ENCODE peak calls at places on chromosomes 2 and 18, in four cellular contexts. One of them, this sample, is unnamed.

GRCh38 chr2:84694088-84694622 is 177.9 kb downstream of the DNAH6 start:
- DNase-seq in HCT116: no peak
- DNase-seq in astrocyte of the spinal cord: no peak
- DNase-seq in body of pancreas: no peak
- DNase-seq in this sample: peak

GRCh38 chr2:223123859-223124610 is 72.0 kb downstream of the KCNE4 start:
- DNase-seq in astrocyte of the spinal cord: no peak
- DNase-seq in body of pancreas: no peak
- DNase-seq in HCT116: no peak
- DNase-seq in this sample: no peak

GRCh38 chr2:26569216-26570082 is 71.7 kb downstream of the CIB4 start:
- DNase-seq in astrocyte of the spinal cord: no peak
- DNase-seq in HCT116: no peak
- DNase-seq in body of pancreas: no peak
- DNase-seq in this sample: no peak

GRCh38 chr2:239862613-239863012 is 162.5 kb downstream of the NDUFA10 start:
- DNase-seq in HCT116: no peak
- DNase-seq in body of pancreas: no peak
- DNase-seq in astrocyte of the spinal cord: no peak
- DNase-seq in this sample: no peak

GRCh38 chr18:30271716-30272115 is 770.8 kb downstream of the DSC3 start:
- DNase-seq in astrocyte of the spinal cord: no peak
- DNase-seq in body of pancreas: no peak
- DNase-seq in HCT116: no peak
- DNase-seq in this sample: no peak

GRCh38 chr2:194383404-194383803 is 1273.6 kb upstream of the SLC39A10 start:
- DNase-seq in body of pancreas: no peak
- DNase-seq in HCT116: peak
- DNase-seq in astrocyte of the spinal cord: peak
- DNase-seq in this sample: no peak

GRCh38 chr2:238287702-238288649 is at the start of gene PER2:
- DNase-seq in body of pancreas: peak
- DNase-seq in HCT116: peak
- DNase-seq in astrocyte of the spinal cord: peak
- DNase-seq in this sample: peak

GRCh38 chr2:97707428-97708380 is 5.7 kb upstream of the ZAP70 start:
- DNase-seq in astrocyte of the spinal cord: no peak
- DNase-seq in HCT116: no peak
- DNase-seq in body of pancreas: no peak
- DNase-seq in this sample: peak

GRCh38 chr18:56269958-56270357 is 368.4 kb downstream of the TXNL1 start:
- DNase-seq in HCT116: no peak
- DNase-seq in astrocyte of the spinal cord: no peak
- DNase-seq in body of pancreas: no peak
- DNase-seq in this sample: no peak

GRCh38 chr18:22609642-22610041 is 191.9 kb upstream of the CTAGE1 start:
- DNase-seq in body of pancreas: peak
- DNase-seq in astrocyte of the spinal cord: peak
- DNase-seq in HCT116: no peak
- DNase-seq in this sample: peak

GRCh38 chr18:79242246-79242645 is 153.5 kb upstream of the NFATC1 start:
- DNase-seq in HCT116: no peak
- DNase-seq in body of pancreas: no peak
- DNase-seq in astrocyte of the spinal cord: no peak
- DNase-seq in this sample: no peak

GRCh38 chr2:238947920-238948710 is 100.2 kb downstream of the TWIST2 start:
- DNase-seq in HCT116: peak
- DNase-seq in astrocyte of the spinal cord: peak
- DNase-seq in body of pancreas: no peak
- DNase-seq in this sample: peak

GRCh38 chr2:217714268-217714643 is 288.5 kb downstream of the TNS1 start:
- DNase-seq in astrocyte of the spinal cord: no peak
- DNase-seq in HCT116: no peak
- DNase-seq in body of pancreas: no peak
- DNase-seq in this sample: no peak

GRCh38 chr18:48376406-48376805 is 32.8 kb downstream of the ZBTB7C start:
- DNase-seq in body of pancreas: no peak
- DNase-seq in HCT116: no peak
- DNase-seq in astrocyte of the spinal cord: no peak
- DNase-seq in this sample: no peak
- H3K4me3 ChIP-seq in body of pancreas: no peak
- H3K4me3 ChIP-seq in HCT116: no peak
- H3K4me3 ChIP-seq in astrocyte of the spinal cord: no peak
- H3K4me3 ChIP-seq in this sample: no peak

DNA sequence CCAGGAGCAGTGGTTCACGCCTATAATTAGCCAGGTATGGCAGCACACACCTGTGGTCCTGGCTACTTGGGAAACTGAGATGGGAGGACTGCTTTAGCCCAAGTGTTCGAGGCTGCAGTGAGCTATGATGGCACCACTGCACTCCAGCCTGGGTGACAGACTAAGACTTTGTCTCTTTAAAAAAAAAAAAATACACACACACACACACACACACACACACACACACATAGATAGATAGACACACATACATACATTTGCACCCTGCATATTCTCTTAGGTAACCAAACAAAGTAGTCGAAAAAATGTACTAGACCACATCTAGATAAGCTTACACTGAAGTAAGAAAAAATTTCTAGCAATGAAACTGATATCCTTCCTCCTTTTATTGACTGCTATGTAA is 86.8 kb downstream of the OLA1 start:
- DNase-seq in HCT116: no peak
- DNase-seq in astrocyte of the spinal cord: no peak
- DNase-seq in body of pancreas: no peak
- DNase-seq in this sample: no peak
- H3K4me3 ChIP-seq in HCT116: no peak
- H3K4me3 ChIP-seq in astrocyte of the spinal cord: no peak
- H3K4me3 ChIP-seq in body of pancreas: no peak
- H3K4me3 ChIP-seq in this sample: no peak

GRCh38 chr2:160666677-160667061 is 173.1 kb upstream of the RBMS1 start:
- DNase-seq in body of pancreas: no peak
- DNase-seq in HCT116: no peak
- DNase-seq in astrocyte of the spinal cord: no peak
- DNase-seq in this sample: no peak
- H3K4me3 ChIP-seq in body of pancreas: no peak
- H3K4me3 ChIP-seq in HCT116: no peak
- H3K4me3 ChIP-seq in astrocyte of the spinal cord: no peak
- H3K4me3 ChIP-seq in this sample: no peak

GRCh38 chr18:74060511-74061028 is 87.1 kb downstream of the FBXO15 start:
- DNase-seq in HCT116: no peak
- DNase-seq in astrocyte of the spinal cord: no peak
- DNase-seq in body of pancreas: no peak
- DNase-seq in this sample: no peak

GRCh38 chr18:74063023-74063422 is 84.6 kb downstream of the FBXO15 start:
- DNase-seq in astrocyte of the spinal cord: no peak
- DNase-seq in HCT116: no peak
- DNase-seq in body of pancreas: no peak
- DNase-seq in this sample: no peak

GRCh38 chr18:74064510-74064909 is 83.1 kb downstream of the FBXO15 start:
- DNase-seq in HCT116: no peak
- DNase-seq in astrocyte of the spinal cord: no peak
- DNase-seq in body of pancreas: no peak
- DNase-seq in this sample: no peak

GRCh38 chr18:74063552-74063951 is 84.1 kb downstream of the FBXO15 start:
- DNase-seq in body of pancreas: no peak
- DNase-seq in HCT116: no peak
- DNase-seq in astrocyte of the spinal cord: no peak
- DNase-seq in this sample: no peak

GRCh38 chr18:74062037-74062436 is 85.6 kb downstream of the FBXO15 start:
- DNase-seq in astrocyte of the spinal cord: no peak
- DNase-seq in body of pancreas: no peak
- DNase-seq in HCT116: no peak
- DNase-seq in this sample: no peak
- H3K4me3 ChIP-seq in astrocyte of the spinal cord: no peak
- H3K4me3 ChIP-seq in body of pancreas: no peak
- H3K4me3 ChIP-seq in HCT116: no peak
- H3K4me3 ChIP-seq in this sample: no peak

GRCh38 chr2:233062447-233062842 is 2.3 kb downstream of the INPP5D start:
- DNase-seq in HCT116: no peak
- DNase-seq in body of pancreas: no peak
- DNase-seq in astrocyte of the spinal cord: no peak
- DNase-seq in this sample: no peak
- H3K4me3 ChIP-seq in HCT116: no peak
- H3K4me3 ChIP-seq in body of pancreas: no peak
- H3K4me3 ChIP-seq in astrocyte of the spinal cord: no peak
- H3K4me3 ChIP-seq in this sample: peak

GRCh38 chr2:183993052-183993451 is 605.3 kb upstream of the ZNF804A start:
- DNase-seq in body of pancreas: no peak
- DNase-seq in astrocyte of the spinal cord: no peak
- DNase-seq in HCT116: no peak
- DNase-seq in this sample: peak

GRCh38 chr2:183995632-183996031 is 602.7 kb upstream of the ZNF804A start:
- DNase-seq in HCT116: no peak
- DNase-seq in body of pancreas: peak
- DNase-seq in astrocyte of the spinal cord: peak
- DNase-seq in this sample: no peak

GRCh38 chr2:183996825-183997823 is 601.2 kb upstream of the ZNF804A start:
- DNase-seq in body of pancreas: peak
- DNase-seq in HCT116: no peak
- DNase-seq in astrocyte of the spinal cord: peak
- DNase-seq in this sample: peak

DNA sequence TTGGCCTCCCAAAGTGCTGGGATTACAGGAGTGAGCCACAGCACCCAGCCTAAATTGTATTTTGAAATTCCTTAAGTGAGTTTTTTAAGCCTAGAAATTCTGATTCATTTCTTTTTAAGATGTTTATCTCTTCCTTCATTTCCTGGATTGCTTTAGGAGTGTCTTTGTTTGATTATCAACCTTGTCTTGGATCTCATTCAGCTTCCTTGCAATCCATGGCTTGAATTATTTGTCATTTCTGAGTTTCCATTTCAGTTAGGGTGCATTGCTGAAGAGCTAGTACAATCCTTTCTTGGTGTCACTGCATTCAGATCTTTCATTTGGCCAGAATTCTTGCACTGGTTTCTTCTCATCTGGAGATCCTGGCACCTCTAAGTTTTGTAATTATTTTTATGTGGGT is 606.4 kb upstream of the ZNF804A start:
- DNase-seq in HCT116: no peak
- DNase-seq in astrocyte of the spinal cord: no peak
- DNase-seq in body of pancreas: no peak
- DNase-seq in this sample: no peak
- H3K4me3 ChIP-seq in HCT116: no peak
- H3K4me3 ChIP-seq in astrocyte of the spinal cord: no peak
- H3K4me3 ChIP-seq in body of pancreas: no peak
- H3K4me3 ChIP-seq in this sample: no peak